ENCODE peak calls at places on chromosomes 2 and 18, in four cellular contexts. X is K562, F is GM12878, A is HepG2. G is an unnamed sample.

GRCh38 chr2:107305966-107306365 is 420.0 kb upstream of the ST6GAL2 start:
- DNase-seq in X (no peak), F (no peak), A (no peak), G (no peak)

GRCh38 chr2:229446316-229446715 is 175.2 kb upstream of the PID1 start:
- DNase-seq in X (no peak), F (no peak), A (no peak), G (no peak)

GRCh38 chr18:9304388-9305070 is 30.0 kb upstream of the TWSG1 start:
- DNase-seq in X (no peak), F (no peak), A (no peak), G (no peak)

GRCh38 chr2:36493221-36493620 is 104.7 kb downstream of the FEZ2 start:
- DNase-seq in X (no peak), F (no peak), A (no peak), G (no peak)

GRCh38 chr2:75737961-75738360 is 27.2 kb upstream of the GCFC2 start:
- DNase-seq in X (no peak), F (no peak), A (no peak), G (no peak)

GRCh38 chr2:186256540-186256939 is 229.5 kb upstream of the ZC3H15 start:
- DNase-seq in X (peak), F (peak), A (peak), G (peak)

GRCh38 chr2:175062787-175063585 is 57.8 kb upstream of the CHN1 start:
- DNase-seq in X (peak), F (no peak), A (peak), G (peak)

GRCh38 chr2:109398616-109399015 is 215.2 kb downstream of the SEPTIN10 start:
- DNase-seq in X (no peak), F (no peak), A (no peak), G (no peak)

GRCh38 chr2:33598472-33599174 is 476 bp downstream of the FAM98A start:
- DNase-seq in X (peak), F (peak), A (peak), G (peak)

GRCh38 chr2:172253190-172254052 is 150.7 kb upstream of the DLX2 start:
- DNase-seq in X (peak), F (no peak), A (peak), G (peak)

GRCh38 chr2:181575024-181575649 is 81.8 kb downstream of the CERKL start:
- DNase-seq in X (no peak), F (no peak), A (no peak), G (no peak)

GRCh38 chr18:60209042-60209441 is 163.5 kb downstream of the MC4R start:
- DNase-seq in X (no peak), F (no peak), A (no peak), G (no peak)

GRCh38 chr2:42874838-42875801 is 82.7 kb upstream of the HAAO start:
- DNase-seq in X (no peak), F (no peak), A (no peak), G (no peak)

GRCh38 chr18:30623401-30624065 is 419.0 kb downstream of the DSC3 start:
- DNase-seq in X (no peak), F (no peak), A (no peak), G (no peak)

GRCh38 chr2:231296401-231296800 is 98.0 kb downstream of the ARMC9 start:
- DNase-seq in X (no peak), F (no peak), A (no peak), G (no peak)

DNA sequence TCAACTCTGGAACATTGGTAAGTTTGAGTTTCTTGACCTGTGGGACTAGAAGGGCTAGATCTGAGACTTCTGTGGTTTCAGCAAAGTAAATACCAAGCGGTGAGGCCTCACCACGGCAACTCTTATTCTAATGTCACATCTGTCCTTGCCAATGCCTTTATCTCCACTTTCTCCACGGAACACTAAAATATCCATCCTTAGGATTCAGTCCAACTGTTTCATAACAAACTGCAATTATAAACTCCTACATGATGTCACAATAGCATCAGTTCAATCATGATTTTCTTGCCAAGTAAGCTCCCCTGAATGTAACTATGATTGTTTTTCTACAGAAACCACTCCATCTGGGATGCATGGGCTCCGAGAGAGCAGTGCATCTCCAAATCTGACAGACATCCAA is 79.6 kb downstream of the LRATD1 start:
- DNase-seq in X (no peak), F (no peak), A (no peak), G (no peak)
- TF ChIP-seq POLR2AphosphoS2 in X (no peak), F (no peak), A (no peak), G (no peak)

GRCh38 chr2:227701556-227701955 is 16.3 kb downstream of the SLC19A3 start:
- DNase-seq in X (no peak), F (no peak), A (no peak), G (no peak)

GRCh38 chr2:227703961-227704360 is 13.9 kb downstream of the SLC19A3 start:
- DNase-seq in X (no peak), F (no peak), A (no peak), G (no peak)

GRCh38 chr2:227706859-227707258 is 11.0 kb downstream of the SLC19A3 start:
- DNase-seq in X (no peak), F (no peak), A (peak), G (no peak)

GRCh38 chr2:227707390-227707789 is 10.4 kb downstream of the SLC19A3 start:
- DNase-seq in X (no peak), F (no peak), A (no peak), G (no peak)

GRCh38 chr2:227703280-227703732 is 14.5 kb downstream of the SLC19A3 start:
- DNase-seq in X (no peak), F (no peak), A (peak), G (no peak)
- TF ChIP-seq POLR2AphosphoS2 in X (no peak), F (no peak), A (no peak), G (no peak)

DNA sequence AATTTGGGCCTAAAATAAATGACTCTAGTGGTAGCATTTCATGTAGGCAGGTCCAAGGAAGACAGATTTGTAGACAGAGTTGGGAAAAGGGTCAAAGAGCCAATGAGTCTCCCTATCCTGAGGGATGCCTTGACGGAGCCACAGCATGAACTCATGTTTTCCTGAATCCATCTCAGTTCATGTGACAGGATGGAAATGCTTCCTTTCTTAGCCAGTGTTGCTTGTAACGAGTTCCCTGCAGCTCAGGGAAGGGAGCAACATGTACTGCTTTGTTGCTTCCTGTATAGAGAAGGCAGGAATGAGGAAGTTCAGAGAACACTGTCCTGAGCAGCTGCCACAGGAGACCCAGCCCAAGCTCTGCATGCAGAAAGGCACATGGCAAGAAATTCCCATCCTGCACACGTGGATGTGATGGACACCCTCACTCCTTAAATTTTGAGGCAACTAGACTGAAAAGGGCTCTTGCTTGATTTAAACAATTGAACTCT is 27.9 kb downstream of the TMEM17 start:
- DNase-seq in X (no peak), F (no peak), A (peak), G (no peak)
- TF ChIP-seq POLR2AphosphoS2 in X (no peak), F (no peak), A (no peak), G (no peak)

GRCh38 chr2:233429175-233429897 is 75.0 kb downstream of the DGKD start:
- DNase-seq in X (no peak), F (no peak), A (no peak), G (no peak)
- TF ChIP-seq POLR2AphosphoS2 in X (no peak), F (no peak), A (no peak), G (no peak)

G was measured in A549.